ENCODE peak calls at places on chromosome 17, in seven cellular contexts. X is trophoblast cell, G is mesendoderm, O is IMR-90, V is H9, L is mesenchymal stem cell, T is H1. C is an unnamed sample.

GRCh38 chr17:8940866-8941471 is 24.5 kb downstream of the PIK3R5 start:
- DNase-seq in X (no peak), G (no peak), O (no peak), V (peak), L (no peak), T (no peak), C (no peak)

GRCh38 chr17:77254961-77255741 is 114.4 kb downstream of the SEC14L1 start:
- DNase-seq in X (peak), G (peak), O (peak), V (peak), L (peak), T (no peak), C (no peak)

GRCh38 chr17:76379275-76379641 is 5.2 kb upstream of the SPHK1 start:
- DNase-seq in X (no peak), G (no peak), O (no peak), V (no peak), L (no peak), T (no peak), C (no peak)

GRCh38 chr17:53516643-53517042 is 306.1 kb upstream of the KIF2B start:
- DNase-seq in X (no peak), G (peak), O (no peak), V (no peak), L (peak), T (no peak), C (no peak)

GRCh38 chr17:69450857-69451410 is 36.4 kb downstream of the MAP2K6 start:
- DNase-seq in X (no peak), G (no peak), O (no peak), V (no peak), L (peak), T (no peak), C (no peak)

GRCh38 chr17:66397486-66397885 is 95.1 kb downstream of the PRKCA start:
- DNase-seq in X (no peak), G (no peak), O (no peak), V (no peak), L (no peak), T (no peak), C (no peak)

GRCh38 chr17:8147141-8147804 is 4.9 kb downstream of the PER1 start:
- DNase-seq in X (no peak), G (no peak), O (no peak), V (no peak), L (no peak), T (no peak), C (no peak)

GRCh38 chr17:19307521-19307920 is 55.0 kb downstream of the B9D1 start:
- DNase-seq in X (no peak), G (no peak), O (no peak), V (no peak), L (no peak), T (no peak), C (no peak)

GRCh38 chr17:60640503-60640902 is 37.1 kb upstream of the BCAS3 start:
- DNase-seq in X (peak), G (peak), O (peak), V (no peak), L (peak), T (no peak), C (peak)

GRCh38 chr17:40346768-40347154 is 17.8 kb downstream of the GJD3 start:
- DNase-seq in X (no peak), G (no peak), O (no peak), V (no peak), L (no peak), T (no peak), C (no peak)

GRCh38 chr17:32487460-32488176 is 825 bp downstream of the CDK5R1 start:
- DNase-seq in X (peak), G (peak), O (no peak), V (no peak), L (no peak), T (no peak), C (peak)

GRCh38 chr17:59683283-59683682 is 23.9 kb downstream of the PTRH2 start:
- DNase-seq in X (peak), G (no peak), O (no peak), V (no peak), L (no peak), T (no peak), C (no peak)

GRCh38 chr17:61450641-61451537 is 1.3 kb upstream of the TBX4 start:
- DNase-seq in X (no peak), G (peak), O (no peak), V (peak), L (no peak), T (no peak), C (no peak)

GRCh38 chr17:43393944-43394482 is 4.8 kb upstream of the ARL4D start:
- DNase-seq in X (peak), G (peak), O (peak), V (peak), L (peak), T (no peak), C (peak)

GRCh38 chr17:40777459-40777858 is 4.9 kb downstream of the KRT27 start:
- DNase-seq in X (no peak), G (no peak), O (no peak), V (no peak), L (no peak), T (no peak), C (no peak)

GRCh38 chr17:33989357-33990148 is 265.5 kb upstream of the CCL2 start:
- DNase-seq in X (no peak), G (peak), O (no peak), V (peak), L (no peak), T (no peak), C (no peak)
- H2BK5ac ChIP-seq in X (no peak), G (no peak), O (no peak), V (no peak), L (no peak), T (no peak), C (no peak)

DNA sequence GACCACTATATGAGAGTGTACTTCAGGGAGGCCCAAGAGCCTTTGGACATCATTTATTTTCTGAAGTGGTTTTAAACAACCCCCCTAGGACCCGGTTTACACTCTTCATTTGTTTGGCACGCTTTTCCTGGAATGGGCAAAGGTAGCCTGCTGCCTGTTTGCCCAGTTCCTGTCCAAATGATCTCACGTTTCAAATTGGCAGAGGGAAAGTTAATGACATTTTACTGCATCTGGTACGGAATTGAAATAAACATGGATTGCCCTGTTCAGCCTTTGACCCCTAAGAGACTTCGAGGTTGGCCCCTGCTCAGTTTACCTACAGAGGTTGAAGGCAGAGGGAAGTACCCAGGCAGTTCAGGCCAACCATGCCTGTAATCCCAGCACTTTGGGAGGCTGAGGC is 5.8 kb upstream of the RPRML start:
- DNase-seq in X (no peak), G (no peak), O (no peak), V (no peak), L (no peak), T (no peak), C (no peak)
- H3K4ac ChIP-seq in X (no peak), G (no peak), O (no peak), V (no peak), L (no peak), T (no peak), C (no peak)

DNA sequence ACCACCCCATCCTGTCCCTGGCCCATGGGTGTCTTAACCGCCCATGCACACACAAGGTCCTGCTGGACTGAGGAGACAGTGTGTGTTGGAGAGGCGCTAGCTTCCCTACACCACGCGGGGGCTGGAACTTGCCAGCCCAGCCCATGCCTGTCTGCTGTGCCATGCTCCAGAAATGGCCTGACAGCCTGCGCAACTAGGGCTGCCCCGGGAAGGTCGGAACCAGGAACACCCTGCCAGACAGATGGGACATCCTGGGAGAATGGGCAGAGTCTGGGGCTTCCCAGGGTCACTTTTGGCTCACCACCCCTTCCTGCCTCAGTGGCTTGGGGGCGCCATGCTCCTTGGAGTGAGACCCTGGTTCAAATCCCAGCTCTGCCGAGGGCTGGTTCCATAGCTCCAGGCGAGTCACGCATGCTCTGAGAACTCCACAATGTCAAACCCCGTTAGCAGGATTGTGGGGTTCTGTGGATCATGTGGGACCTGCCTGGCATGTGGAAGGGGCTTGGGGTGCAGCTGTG is 36.2 kb downstream of the SREBF1 start:
- DNase-seq in X (no peak), G (no peak), O (no peak), V (no peak), L (no peak), T (no peak), C (no peak)
- H2BK5ac ChIP-seq in X (no peak), G (no peak), O (no peak), V (no peak), L (no peak), T (no peak), C (no peak)

GRCh38 chr17:65290041-65290440 is 152.9 kb downstream of the RGS9 start:
- DNase-seq in X (peak), G (peak), O (no peak), V (no peak), L (no peak), T (no peak), C (no peak)
- H3K4ac ChIP-seq in X (no peak), G (no peak), O (no peak), V (no peak), L (no peak), T (no peak), C (no peak)

GRCh38 chr17:29838961-29839360 is 91.1 kb downstream of the SSH2 start:
- DNase-seq in X (peak), G (peak), O (peak), V (peak), L (peak), T (no peak), C (peak)

GRCh38 chr17:29836643-29837042 is 93.4 kb downstream of the SSH2 start:
- DNase-seq in X (peak), G (no peak), O (peak), V (no peak), L (peak), T (no peak), C (no peak)

GRCh38 chr17:29840884-29841283 is 89.1 kb downstream of the SSH2 start:
- DNase-seq in X (peak), G (no peak), O (peak), V (no peak), L (peak), T (no peak), C (no peak)

GRCh38 chr17:29837531-29837930 is 92.5 kb downstream of the SSH2 start:
- DNase-seq in X (no peak), G (no peak), O (no peak), V (no peak), L (no peak), T (no peak), C (no peak)

DNA sequence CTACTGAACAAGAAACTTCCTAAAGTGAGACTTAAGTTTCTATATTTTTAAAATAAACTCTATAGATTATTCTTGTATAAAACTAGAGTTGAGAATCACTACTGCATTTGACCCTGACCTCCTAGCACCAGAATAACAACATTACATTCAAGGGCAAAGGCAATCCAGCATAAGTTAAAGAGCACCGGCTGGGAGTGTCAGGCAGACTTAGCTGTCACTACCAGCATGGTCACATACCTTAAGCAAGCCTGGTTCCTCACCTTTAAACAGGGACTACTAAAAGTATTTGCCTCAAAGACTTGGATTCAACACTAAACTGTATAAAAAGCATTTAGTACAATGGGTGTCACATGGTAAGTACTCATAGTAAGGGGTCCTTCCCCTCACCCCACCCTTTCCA is 90.4 kb downstream of the SSH2 start:
- DNase-seq in X (peak), G (no peak), O (no peak), V (no peak), L (no peak), T (no peak), C (no peak)
- H2BK5ac ChIP-seq in X (no peak), G (no peak), O (no peak), V (no peak), L (no peak), T (no peak), C (no peak)

GRCh38 chr17:35784895-35785294 is 10.5 kb downstream of the MMP28 start:
- DNase-seq in X (no peak), G (no peak), O (no peak), V (no peak), L (no peak), T (no peak), C (no peak)
- H3K4ac ChIP-seq in X (no peak), G (no peak), O (no peak), V (no peak), L (peak), T (no peak), C (no peak)

GRCh38 chr17:6636105-6636504 is 4.4 kb downstream of the KIAA0753 start:
- DNase-seq in X (no peak), G (no peak), O (no peak), V (no peak), L (no peak), T (no peak), C (no peak)
- H2BK5ac ChIP-seq in X (no peak), G (no peak), O (no peak), V (no peak), L (no peak), T (peak), C (no peak)

GRCh38 chr17:36509272-36509985 is 22.9 kb downstream of the ZNHIT3 start:
- DNase-seq in X (peak), G (no peak), O (no peak), V (no peak), L (no peak), T (no peak), C (no peak)

GRCh38 chr17:36505171-36505570 is 18.7 kb downstream of the ZNHIT3 start:
- DNase-seq in X (no peak), G (no peak), O (no peak), V (no peak), L (no peak), T (no peak), C (no peak)

GRCh38 chr17:36506249-36506826 is 19.9 kb downstream of the ZNHIT3 start:
- DNase-seq in X (no peak), G (no peak), O (no peak), V (no peak), L (no peak), T (no peak), C (no peak)

GRCh38 chr17:36506831-36507230 is 20.4 kb downstream of the ZNHIT3 start:
- DNase-seq in X (no peak), G (no peak), O (no peak), V (no peak), L (no peak), T (no peak), C (no peak)

DNA sequence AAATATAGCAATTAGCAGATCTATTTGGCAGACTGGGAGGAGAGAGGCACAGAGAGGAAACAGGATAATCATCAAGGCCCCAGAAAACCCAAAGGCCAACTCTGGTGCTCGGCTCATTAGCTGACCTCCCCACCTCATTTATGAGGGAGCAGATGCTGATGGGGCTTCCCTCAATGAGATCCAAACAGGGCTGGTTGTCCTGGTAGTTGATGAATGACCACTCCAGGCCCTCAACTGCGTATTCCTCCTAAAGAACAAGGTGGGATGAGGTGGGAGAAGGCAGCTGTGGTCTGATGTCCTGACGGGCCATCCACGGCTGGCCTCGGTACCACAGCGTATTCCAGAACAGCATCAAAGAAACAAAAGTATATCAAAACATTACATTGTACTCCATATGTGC is 20.8 kb downstream of the ZNHIT3 start:
- DNase-seq in X (no peak), G (no peak), O (no peak), V (no peak), L (no peak), T (no peak), C (no peak)
- H3K4ac ChIP-seq in X (no peak), G (no peak), O (no peak), V (no peak), L (no peak), T (no peak), C (no peak)

GRCh38 chr17:13647551-13647950 is 45.8 kb upstream of the HS3ST3A1 start:
- DNase-seq in X (no peak), G (no peak), O (no peak), V (no peak), L (peak), T (no peak), C (no peak)
- H2BK5ac ChIP-seq in X (no peak), G (no peak), O (no peak), V (no peak), L (no peak), T (no peak), C (no peak)

GRCh38 chr17:35726609-35727460 is 4.6 kb upstream of the RASL10B start:
- DNase-seq in X (peak), G (peak), O (peak), V (peak), L (peak), T (no peak), C (no peak)
- H3K4ac ChIP-seq in X (no peak), G (no peak), O (peak), V (no peak), L (peak), T (no peak), C (no peak)